ENCODE peak calls at places on chromosomes 16 and 17, in nine cellular contexts. One of them, this sample, is unnamed.

GRCh38 chr17:80219013-80219776 is 938 bp downstream of the SGSH start:
- DNase-seq in stomach: peak; percentile 85
- DNase-seq in mucosa of descending colon: peak; percentile 91
- DNase-seq in tibial artery: peak; percentile 87
- DNase-seq in fibroblast of mammary gland: peak; percentile 86
- DNase-seq in Caco-2: no peak
- DNase-seq in Calu3: peak; percentile 81
- DNase-seq in AG04450: peak; percentile 13
- DNase-seq in lower leg skin: peak; percentile 97
- DNase-seq in this sample: no peak

GRCh38 chr17:27559996-27560481 is 70.9 kb upstream of the LGALS9 start:
- DNase-seq in stomach: peak; percentile 53
- DNase-seq in mucosa of descending colon: peak; percentile 69
- DNase-seq in tibial artery: peak; percentile 80
- DNase-seq in fibroblast of mammary gland: peak; percentile 90
- DNase-seq in Caco-2: no peak
- DNase-seq in Calu3: peak; percentile 48
- DNase-seq in AG04450: peak; percentile 75
- DNase-seq in lower leg skin: peak; percentile 91
- DNase-seq in this sample: no peak

GRCh38 chr17:61488878-61489718 is 36.9 kb downstream of the TBX4 start:
- DNase-seq in stomach: peak; percentile 61
- DNase-seq in mucosa of descending colon: peak; percentile 78
- DNase-seq in tibial artery: no peak
- DNase-seq in fibroblast of mammary gland: no peak
- DNase-seq in Caco-2: peak; percentile 73
- DNase-seq in Calu3: no peak
- DNase-seq in AG04450: no peak
- DNase-seq in lower leg skin: peak; percentile 78
- DNase-seq in this sample: no peak

GRCh38 chr17:30551666-30552339 is 74.6 kb downstream of the GOSR1 start:
- DNase-seq in stomach: peak; percentile 9
- DNase-seq in mucosa of descending colon: no peak
- DNase-seq in tibial artery: peak; percentile 32
- DNase-seq in fibroblast of mammary gland: no peak
- DNase-seq in Caco-2: no peak
- DNase-seq in Calu3: no peak
- DNase-seq in AG04450: no peak
- DNase-seq in lower leg skin: peak; percentile 62
- DNase-seq in this sample: no peak

GRCh38 chr16:72963508-72963907 is 84.4 kb downstream of the ZFHX3 start:
- DNase-seq in stomach: no peak
- DNase-seq in mucosa of descending colon: no peak
- DNase-seq in tibial artery: peak; percentile 20
- DNase-seq in fibroblast of mammary gland: no peak
- DNase-seq in Caco-2: no peak
- DNase-seq in Calu3: no peak
- DNase-seq in AG04450: no peak
- DNase-seq in lower leg skin: no peak
- DNase-seq in this sample: no peak

GRCh38 chr16:52545544-52546262 is 1.2 kb downstream of the TOX3 start:
- DNase-seq in stomach: no peak
- DNase-seq in mucosa of descending colon: peak; percentile 49
- DNase-seq in tibial artery: no peak
- DNase-seq in fibroblast of mammary gland: no peak
- DNase-seq in Caco-2: no peak
- DNase-seq in Calu3: no peak
- DNase-seq in AG04450: no peak
- DNase-seq in lower leg skin: no peak
- DNase-seq in this sample: no peak

GRCh38 chr17:55668581-55668980 is 54.1 kb downstream of the TMEM100 start:
- DNase-seq in stomach: no peak
- DNase-seq in mucosa of descending colon: no peak
- DNase-seq in tibial artery: no peak
- DNase-seq in fibroblast of mammary gland: no peak
- DNase-seq in Caco-2: no peak
- DNase-seq in Calu3: no peak
- DNase-seq in AG04450: no peak
- DNase-seq in lower leg skin: no peak
- DNase-seq in this sample: no peak

GRCh38 chr16:49755291-49755611 is 100.7 kb downstream of the ZNF423 start:
- DNase-seq in stomach: no peak
- DNase-seq in mucosa of descending colon: no peak
- DNase-seq in tibial artery: no peak
- DNase-seq in fibroblast of mammary gland: peak; percentile 49
- DNase-seq in Caco-2: no peak
- DNase-seq in Calu3: peak; percentile 34
- DNase-seq in AG04450: peak; percentile 3
- DNase-seq in lower leg skin: no peak
- DNase-seq in this sample: no peak

GRCh38 chr17:43356999-43357398 is 41.8 kb upstream of the ARL4D start:
- DNase-seq in stomach: no peak
- DNase-seq in mucosa of descending colon: no peak
- DNase-seq in tibial artery: no peak
- DNase-seq in fibroblast of mammary gland: peak; percentile 95
- DNase-seq in Caco-2: no peak
- DNase-seq in Calu3: peak; percentile 70
- DNase-seq in AG04450: peak; percentile 76
- DNase-seq in lower leg skin: no peak
- DNase-seq in this sample: no peak

GRCh38 chr17:12580640-12581039 is 85.0 kb upstream of the MYOCD start:
- DNase-seq in stomach: no peak
- DNase-seq in mucosa of descending colon: no peak
- DNase-seq in tibial artery: no peak
- DNase-seq in fibroblast of mammary gland: no peak
- DNase-seq in Caco-2: no peak
- DNase-seq in Calu3: no peak
- DNase-seq in AG04450: no peak
- DNase-seq in lower leg skin: no peak
- DNase-seq in this sample: no peak

GRCh38 chr16:48014349-48015135 is 141.3 kb downstream of the ABCC12 start:
- DNase-seq in stomach: no peak
- DNase-seq in mucosa of descending colon: no peak
- DNase-seq in tibial artery: no peak
- DNase-seq in fibroblast of mammary gland: peak; percentile 4
- DNase-seq in Caco-2: no peak
- DNase-seq in Calu3: peak; percentile 20
- DNase-seq in AG04450: peak; percentile 20
- DNase-seq in lower leg skin: no peak
- DNase-seq in this sample: no peak

GRCh38 chr17:49110504-49110903 is 22.1 kb upstream of the B4GALNT2 start:
- DNase-seq in stomach: no peak
- DNase-seq in mucosa of descending colon: no peak
- DNase-seq in tibial artery: no peak
- DNase-seq in fibroblast of mammary gland: no peak
- DNase-seq in Caco-2: peak; percentile 11
- DNase-seq in Calu3: no peak
- DNase-seq in AG04450: no peak
- DNase-seq in lower leg skin: no peak
- DNase-seq in this sample: no peak

GRCh38 chr16:65500919-65501318 is 379.1 kb upstream of the CDH11 start:
- DNase-seq in stomach: no peak
- DNase-seq in mucosa of descending colon: no peak
- DNase-seq in tibial artery: no peak
- DNase-seq in fibroblast of mammary gland: no peak
- DNase-seq in Caco-2: no peak
- DNase-seq in Calu3: no peak
- DNase-seq in AG04450: no peak
- DNase-seq in lower leg skin: no peak
- DNase-seq in this sample: no peak

GRCh38 chr17:15257316-15257925 is 7.7 kb downstream of the PMP22 start:
- DNase-seq in stomach: peak; percentile 76
- DNase-seq in mucosa of descending colon: peak; percentile 71
- DNase-seq in tibial artery: peak; percentile 93
- DNase-seq in fibroblast of mammary gland: peak; percentile 84
- DNase-seq in Caco-2: peak; percentile 45
- DNase-seq in Calu3: peak; percentile 69
- DNase-seq in AG04450: peak; percentile 38
- DNase-seq in lower leg skin: peak; percentile 93
- DNase-seq in this sample: peak; percentile 47

GRCh38 chr16:31008154-31008950 is 2.1 kb downstream of the STX1B start:
- DNase-seq in stomach: no peak
- DNase-seq in mucosa of descending colon: no peak
- DNase-seq in tibial artery: no peak
- DNase-seq in fibroblast of mammary gland: peak; percentile 70
- DNase-seq in Caco-2: no peak
- DNase-seq in Calu3: no peak
- DNase-seq in AG04450: peak; percentile 41
- DNase-seq in lower leg skin: no peak
- DNase-seq in this sample: no peak

GRCh38 chr16:31009120-31009519 is 1.3 kb downstream of the STX1B start:
- DNase-seq in stomach: no peak
- DNase-seq in mucosa of descending colon: no peak
- DNase-seq in tibial artery: no peak
- DNase-seq in fibroblast of mammary gland: no peak
- DNase-seq in Caco-2: no peak
- DNase-seq in Calu3: no peak
- DNase-seq in AG04450: no peak
- DNase-seq in lower leg skin: no peak
- DNase-seq in this sample: no peak

GRCh38 chr16:31010539-31010938 is at the start of gene STX1B:
- DNase-seq in stomach: no peak
- DNase-seq in mucosa of descending colon: no peak
- DNase-seq in tibial artery: no peak
- DNase-seq in fibroblast of mammary gland: no peak
- DNase-seq in Caco-2: no peak
- DNase-seq in Calu3: no peak
- DNase-seq in AG04450: no peak
- DNase-seq in lower leg skin: peak; percentile 83
- DNase-seq in this sample: no peak

GRCh38 chr16:31010943-31011342 is 505 bp upstream of the STX1B start:
- DNase-seq in stomach: no peak
- DNase-seq in mucosa of descending colon: no peak
- DNase-seq in tibial artery: no peak
- DNase-seq in fibroblast of mammary gland: no peak
- DNase-seq in Caco-2: no peak
- DNase-seq in Calu3: no peak
- DNase-seq in AG04450: no peak
- DNase-seq in lower leg skin: no peak
- DNase-seq in this sample: no peak

GRCh38 chr16:31009894-31010293 is 544 bp downstream of the STX1B start:
- DNase-seq in stomach: no peak
- DNase-seq in mucosa of descending colon: no peak
- DNase-seq in tibial artery: no peak
- DNase-seq in fibroblast of mammary gland: no peak
- DNase-seq in Caco-2: no peak
- DNase-seq in Calu3: no peak
- DNase-seq in AG04450: no peak
- DNase-seq in lower leg skin: peak; percentile 80
- DNase-seq in this sample: no peak
- TF ChIP-seq CTCF in stomach: no peak
- TF ChIP-seq CTCF in mucosa of descending colon: no peak
- TF ChIP-seq CTCF in tibial artery: no peak
- TF ChIP-seq CTCF in fibroblast of mammary gland: no peak
- TF ChIP-seq CTCF in Caco-2: no peak
- TF ChIP-seq CTCF in Calu3: no peak
- TF ChIP-seq CTCF in AG04450: peak; percentile 18
- TF ChIP-seq CTCF in lower leg skin: no peak
- TF ChIP-seq CTCF in this sample: no peak

DNA sequence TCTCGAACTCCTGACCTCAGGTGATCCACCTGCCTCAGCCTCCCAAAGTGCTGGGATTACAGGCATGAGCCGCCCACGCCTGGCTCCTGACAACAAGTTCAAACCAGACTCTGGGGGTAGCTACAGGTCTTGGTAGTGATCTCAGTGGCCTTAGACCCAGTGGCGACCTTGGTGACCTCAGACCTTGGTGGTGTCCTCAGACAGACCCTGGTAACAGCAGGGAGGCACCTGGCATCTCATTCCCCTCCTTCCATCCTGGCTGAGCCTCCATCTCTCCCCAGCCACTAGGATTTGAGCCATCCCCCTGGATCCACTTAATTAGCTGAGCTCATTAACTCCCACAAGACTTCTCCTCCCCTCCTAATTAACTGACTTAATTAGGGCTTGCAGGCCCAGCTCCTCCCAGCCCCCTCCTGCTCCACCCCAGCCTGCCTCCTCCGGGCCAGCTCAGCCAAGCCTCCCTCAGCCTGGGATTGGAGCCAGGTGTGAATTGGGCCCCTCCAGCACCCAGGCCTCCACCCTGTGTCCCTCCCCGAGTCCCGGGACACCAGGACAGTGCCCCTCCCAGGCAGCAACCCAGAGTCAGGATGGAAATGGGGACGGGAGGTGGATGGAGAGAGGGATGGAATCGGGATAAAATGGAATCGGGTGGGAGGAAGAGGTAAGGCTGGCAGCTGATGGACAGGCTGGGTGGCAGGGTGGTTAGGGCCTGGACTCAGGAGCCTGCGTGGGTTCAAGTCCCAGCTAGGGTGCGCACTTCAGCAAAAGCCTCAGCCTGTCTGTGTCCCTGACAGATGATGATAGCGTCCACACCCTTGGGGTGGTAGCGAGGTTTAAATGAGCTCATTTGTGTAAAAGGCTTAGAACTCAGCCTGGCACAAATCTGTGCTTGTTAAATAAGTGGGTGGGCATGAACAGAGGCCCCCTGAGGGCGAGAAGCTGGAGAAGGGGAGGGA is 11.2 kb upstream of the SBK1 start:
- DNase-seq in stomach: no peak
- DNase-seq in mucosa of descending colon: no peak
- DNase-seq in tibial artery: no peak
- DNase-seq in fibroblast of mammary gland: no peak
- DNase-seq in Caco-2: no peak
- DNase-seq in Calu3: no peak
- DNase-seq in AG04450: no peak
- DNase-seq in lower leg skin: no peak
- DNase-seq in this sample: no peak
- TF ChIP-seq CTCF in stomach: no peak
- TF ChIP-seq CTCF in mucosa of descending colon: no peak
- TF ChIP-seq CTCF in tibial artery: no peak
- TF ChIP-seq CTCF in fibroblast of mammary gland: no peak
- TF ChIP-seq CTCF in Caco-2: no peak
- TF ChIP-seq CTCF in Calu3: no peak
- TF ChIP-seq CTCF in AG04450: no peak
- TF ChIP-seq CTCF in lower leg skin: no peak
- TF ChIP-seq CTCF in this sample: no peak

DNA sequence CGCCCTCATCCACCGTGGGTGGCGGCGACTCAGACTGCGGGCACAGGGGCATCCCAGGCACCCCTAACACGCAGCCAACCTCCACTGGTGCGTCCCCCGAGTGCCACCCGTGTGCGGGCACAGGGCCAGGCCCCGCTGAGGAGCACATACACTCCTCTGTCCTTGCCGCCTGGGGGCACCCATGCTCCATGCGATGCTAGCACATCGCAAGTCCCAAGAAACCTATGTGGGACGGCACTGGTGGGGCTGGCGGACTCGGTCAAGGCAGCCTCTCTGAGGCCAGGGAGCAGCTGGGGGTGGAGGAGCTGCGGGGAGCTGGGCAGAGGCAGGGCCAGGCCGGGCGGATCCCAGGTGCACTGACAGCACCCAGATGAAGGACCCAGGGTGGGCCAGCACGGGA is 4.0 kb downstream of the ZNF598 start:
- DNase-seq in stomach: no peak
- DNase-seq in mucosa of descending colon: no peak
- DNase-seq in tibial artery: no peak
- DNase-seq in fibroblast of mammary gland: no peak
- DNase-seq in Caco-2: no peak
- DNase-seq in Calu3: no peak
- DNase-seq in AG04450: no peak
- DNase-seq in lower leg skin: no peak
- DNase-seq in this sample: no peak
- TF ChIP-seq CTCF in stomach: no peak
- TF ChIP-seq CTCF in mucosa of descending colon: no peak
- TF ChIP-seq CTCF in tibial artery: no peak
- TF ChIP-seq CTCF in fibroblast of mammary gland: no peak
- TF ChIP-seq CTCF in Caco-2: no peak
- TF ChIP-seq CTCF in Calu3: no peak
- TF ChIP-seq CTCF in AG04450: no peak
- TF ChIP-seq CTCF in lower leg skin: no peak
- TF ChIP-seq CTCF in this sample: no peak

GRCh38 chr16:46866286-46866685 is 17.9 kb upstream of the GPT2 start:
- DNase-seq in stomach: no peak
- DNase-seq in mucosa of descending colon: no peak
- DNase-seq in tibial artery: no peak
- DNase-seq in fibroblast of mammary gland: no peak
- DNase-seq in Caco-2: no peak
- DNase-seq in Calu3: no peak
- DNase-seq in AG04450: no peak
- DNase-seq in lower leg skin: no peak
- DNase-seq in this sample: no peak
- TF ChIP-seq CTCF in stomach: no peak
- TF ChIP-seq CTCF in mucosa of descending colon: no peak
- TF ChIP-seq CTCF in tibial artery: no peak
- TF ChIP-seq CTCF in fibroblast of mammary gland: no peak
- TF ChIP-seq CTCF in Caco-2: no peak
- TF ChIP-seq CTCF in Calu3: no peak
- TF ChIP-seq CTCF in AG04450: no peak
- TF ChIP-seq CTCF in lower leg skin: no peak
- TF ChIP-seq CTCF in this sample: no peak